ENCODE peak calls at places on chromosomes 6 and 20, in nine cellular contexts. O is Jurkat, Clone E6-1; I is NCI-H446 treated with DMSO at 0.1 percent for 48 hours; Y is stimulated activated CD4-positive, alpha-beta T cell treated with anti-CD3 and anti-CD28 coated beads, Interleukin-1b, Interleukin-23, amount 100 ng/mL, for 4 hours; H is endothelial cell; N is caudate nucleus; V is GM06990; C is iPS-NIHi11; J is dermis microvascular lymphatic vessel endothelial cell. M is an unnamed sample.

GRCh38 chr6:40406175-40406574 is 181.0 kb downstream of the LRFN2 start:
- DNase-seq in O (no peak), I (no peak), Y (no peak), H (no peak), N (no peak), V (no peak), C (no peak), J (no peak), M (no peak)

GRCh38 chr6:124683507-124683906 is 278.7 kb upstream of the RNF217 start:
- DNase-seq in O (no peak), I (peak; percentile 73), Y (no peak), H (no peak), N (no peak), V (no peak), C (peak; percentile 17), J (no peak), M (no peak)

GRCh38 chr20:47673671-47673955 is 111.7 kb downstream of the SULF2 start:
- DNase-seq in O (no peak), I (no peak), Y (no peak), H (no peak), N (no peak), V (no peak), C (no peak), J (no peak), M (no peak)

GRCh38 chr6:167233490-167233889 is 57.6 kb upstream of the UNC93A start:
- DNase-seq in O (no peak), I (no peak), Y (no peak), H (no peak), N (no peak), V (no peak), C (no peak), J (no peak), M (no peak)

GRCh38 chr20:41175201-41175651 is 37.9 kb downstream of the PLCG1 start:
- DNase-seq in O (no peak), I (no peak), Y (no peak), H (no peak), N (no peak), V (no peak), C (no peak), J (no peak), M (no peak)

GRCh38 chr6:30684386-30685156 is 1.9 kb downstream of the PPP1R18 start:
- DNase-seq in O (peak; percentile 67), I (no peak), Y (no peak), H (peak; percentile 48), N (no peak), V (peak; percentile 36), C (no peak), J (no peak), M (no peak)

GRCh38 chr20:50221501-50222323 is 31.1 kb downstream of the CEBPB start:
- DNase-seq in O (no peak), I (no peak), Y (no peak), H (no peak), N (no peak), V (no peak), C (no peak), J (no peak), M (no peak)

GRCh38 chr20:21681219-21681931 is 24.1 kb upstream of the PAX1 start:
- DNase-seq in O (no peak), I (no peak), Y (no peak), H (no peak), N (no peak), V (no peak), C (no peak), J (no peak), M (no peak)

GRCh38 chr6:106974999-106975698 is 620 bp upstream of the CD24 start:
- DNase-seq in O (no peak), I (no peak), Y (no peak), H (peak; percentile 82), N (no peak), V (peak; percentile 62), C (no peak), J (no peak), M (no peak)

GRCh38 chr6:6179858-6180257 is 140.6 kb downstream of the F13A1 start:
- DNase-seq in O (no peak), I (no peak), Y (no peak), H (no peak), N (no peak), V (no peak), C (no peak), J (no peak), M (no peak)

GRCh38 chr6:113496157-113496556 is 361.0 kb upstream of the MARCKS start:
- DNase-seq in O (no peak), I (no peak), Y (no peak), H (peak; percentile 55), N (no peak), V (no peak), C (no peak), J (peak; percentile 88), M (no peak)

GRCh38 chr6:28922841-28923317 is 906 bp downstream of the TRIM27 start:
- DNase-seq in O (no peak), I (peak; percentile 32), Y (peak; percentile 12), H (peak; percentile 58), N (no peak), V (no peak), C (peak; percentile 45), J (peak; percentile 57), M (no peak)

GRCh38 chr6:54609986-54610385 is 236.6 kb upstream of the FAM83B start:
- DNase-seq in O (no peak), I (no peak), Y (no peak), H (no peak), N (no peak), V (no peak), C (no peak), J (no peak), M (no peak)

GRCh38 chr20:63050406-63050805 is 43.6 kb upstream of the BHLHE23 start:
- DNase-seq in O (no peak), I (no peak), Y (no peak), H (no peak), N (no peak), V (no peak), C (no peak), J (no peak), M (no peak)

GRCh38 chr6:45640081-45640491 is 262.4 kb upstream of the SUPT3H start:
- DNase-seq in O (no peak), I (no peak), Y (no peak), H (no peak), N (no peak), V (no peak), C (no peak), J (no peak), M (no peak)

GRCh38 chr6:17493286-17493685 is 99.9 kb downstream of the CAP2 start:
- DNase-seq in O (no peak), I (peak; percentile 53), Y (no peak), H (no peak), N (no peak), V (no peak), C (no peak), J (no peak), M (no peak)

GRCh38 chr6:134132494-134133141 is 80.2 kb upstream of the SLC2A12 start:
- DNase-seq in O (no peak), I (no peak), Y (no peak), H (no peak), N (no peak), V (no peak), C (no peak), J (no peak), M (no peak)

GRCh38 chr6:15615837-15616236 is 47.0 kb downstream of the DTNBP1 start:
- DNase-seq in O (no peak), I (no peak), Y (no peak), H (no peak), N (no peak), V (no peak), C (no peak), J (no peak), M (no peak)

GRCh38 chr20:8654486-8654885 is 414.4 kb upstream of the PLCB4 start:
- DNase-seq in O (no peak), I (no peak), Y (no peak), H (no peak), N (no peak), V (no peak), C (no peak), J (no peak), M (no peak)

GRCh38 chr6:5466459-5466858 is 205.1 kb downstream of the FARS2 start:
- DNase-seq in O (no peak), I (no peak), Y (no peak), H (no peak), N (no peak), V (no peak), C (no peak), J (no peak), M (no peak)

GRCh38 chr6:1363729-1364572 is 25.4 kb upstream of the FOXF2 start:
- DNase-seq in O (no peak), I (no peak), Y (no peak), H (peak; percentile 52), N (no peak), V (no peak), C (peak; percentile 37), J (no peak), M (no peak)

GRCh38 chr20:366042-366718 is 14.4 kb upstream of the TRIB3 start:
- DNase-seq in O (no peak), I (no peak), Y (no peak), H (no peak), N (no peak), V (no peak), C (peak; percentile 1), J (no peak), M (no peak)

GRCh38 chr6:33455051-33455450 is 675 bp downstream of the ZBTB9 start:
- DNase-seq in O (no peak), I (no peak), Y (no peak), H (no peak), N (no peak), V (no peak), C (no peak), J (no peak), M (no peak)

GRCh38 chr6:18218233-18218632 is 46.1 kb downstream of the DEK start:
- DNase-seq in O (no peak), I (no peak), Y (no peak), H (no peak), N (no peak), V (no peak), C (no peak), J (no peak), M (no peak)

GRCh38 chr6:151263967-151264366 is 24.2 kb downstream of the AKAP12 start:
- DNase-seq in O (no peak), I (no peak), Y (no peak), H (no peak), N (no peak), V (no peak), C (no peak), J (no peak), M (no peak)

GRCh38 chr20:23231561-23232218 is 118.9 kb upstream of the NXT1 start:
- DNase-seq in O (no peak), I (no peak), Y (no peak), H (no peak), N (no peak), V (no peak), C (no peak), J (no peak), M (no peak)

GRCh38 chr6:53299331-53299835 is 49.4 kb downstream of the ELOVL5 start:
- DNase-seq in O (no peak), I (peak; percentile 70), Y (no peak), H (no peak), N (no peak), V (no peak), C (no peak), J (no peak), M (no peak)

GRCh38 chr6:126033696-126034095 is 47.4 kb downstream of the TRMT11 start:
- DNase-seq in O (peak; percentile 45), I (no peak), Y (no peak), H (peak; percentile 10), N (no peak), V (peak; percentile 7), C (peak; percentile 45), J (peak; percentile 63), M (no peak)

GRCh38 chr6:33983109-33983475 is 162.8 kb downstream of the GRM4 start:
- DNase-seq in O (no peak), I (no peak), Y (no peak), H (no peak), N (no peak), V (no peak), C (peak; percentile 69), J (peak; percentile 56), M (no peak)

GRCh38 chr6:140857734-140858380 is 1274.9 kb upstream of the GJE1 start:
- DNase-seq in O (no peak), I (peak; percentile 88), Y (no peak), H (no peak), N (no peak), V (no peak), C (no peak), J (no peak), M (no peak)

GRCh38 chr6:22466665-22467064 is 102.7 kb upstream of the HDGFL1 start:
- DNase-seq in O (no peak), I (no peak), Y (no peak), H (no peak), N (no peak), V (no peak), C (peak; percentile 14), J (no peak), M (no peak)